ENCODE peak calls at places on chromosome 20, in seven cellular contexts. One of them, this sample, is unnamed.

GRCh38 chr20:20073851-20074252 is 21.5 kb downstream of the CFAP61 start:
- DNase-seq in IMR-90: no peak
- DNase-seq in neuronal stem cell: no peak
- DNase-seq in mesendoderm: no peak
- DNase-seq in H9: no peak
- DNase-seq in mesenchymal stem cell: no peak
- DNase-seq in H1: no peak
- DNase-seq in this sample: no peak

GRCh38 chr20:44736170-44737021 is 9.3 kb upstream of the KCNK15 start:
- DNase-seq in IMR-90: peak; percentile 74
- DNase-seq in neuronal stem cell: peak; percentile 61
- DNase-seq in mesendoderm: peak; percentile 98
- DNase-seq in H9: peak; percentile 92
- DNase-seq in mesenchymal stem cell: peak; percentile 82
- DNase-seq in H1: peak; percentile 77
- DNase-seq in this sample: peak; percentile 65

GRCh38 chr20:31818376-31818908 is 714 bp upstream of the MYLK2 start:
- DNase-seq in IMR-90: no peak
- DNase-seq in neuronal stem cell: no peak
- DNase-seq in mesendoderm: no peak
- DNase-seq in H9: no peak
- DNase-seq in mesenchymal stem cell: no peak
- DNase-seq in H1: no peak
- DNase-seq in this sample: no peak

GRCh38 chr20:10581823-10582222 is 92.0 kb downstream of the JAG1 start:
- DNase-seq in IMR-90: peak; percentile 56
- DNase-seq in neuronal stem cell: no peak
- DNase-seq in mesendoderm: peak; percentile 23
- DNase-seq in H9: no peak
- DNase-seq in mesenchymal stem cell: peak; percentile 52
- DNase-seq in H1: no peak
- DNase-seq in this sample: no peak

GRCh38 chr20:3777726-3778629 is 3.3 kb downstream of the SPEF1 start:
- DNase-seq in IMR-90: no peak
- DNase-seq in neuronal stem cell: peak; percentile 47
- DNase-seq in mesendoderm: peak; percentile 74
- DNase-seq in H9: peak; percentile 85
- DNase-seq in mesenchymal stem cell: peak; percentile 52
- DNase-seq in H1: no peak
- DNase-seq in this sample: peak; percentile 64

GRCh38 chr20:23924751-23925150 is 45.2 kb upstream of the CST5 start:
- DNase-seq in IMR-90: no peak
- DNase-seq in neuronal stem cell: no peak
- DNase-seq in mesendoderm: no peak
- DNase-seq in H9: no peak
- DNase-seq in mesenchymal stem cell: no peak
- DNase-seq in H1: no peak
- DNase-seq in this sample: no peak

GRCh38 chr20:49562341-49563014 is 5.5 kb downstream of the PTGIS start:
- DNase-seq in IMR-90: peak; percentile 84
- DNase-seq in neuronal stem cell: no peak
- DNase-seq in mesendoderm: peak; percentile 88
- DNase-seq in H9: peak; percentile 77
- DNase-seq in mesenchymal stem cell: peak; percentile 33
- DNase-seq in H1: no peak
- DNase-seq in this sample: no peak

GRCh38 chr20:40331699-40332098 is 357.3 kb downstream of the MAFB start:
- DNase-seq in IMR-90: no peak
- DNase-seq in neuronal stem cell: no peak
- DNase-seq in mesendoderm: no peak
- DNase-seq in H9: no peak
- DNase-seq in mesenchymal stem cell: no peak
- DNase-seq in H1: no peak
- DNase-seq in this sample: no peak

GRCh38 chr20:63542696-63543095 is 4.9 kb downstream of the SRMS start:
- DNase-seq in IMR-90: no peak
- DNase-seq in neuronal stem cell: no peak
- DNase-seq in mesendoderm: no peak
- DNase-seq in H9: no peak
- DNase-seq in mesenchymal stem cell: no peak
- DNase-seq in H1: no peak
- DNase-seq in this sample: no peak

GRCh38 chr20:637559-637958 is 15.4 kb downstream of the SRXN1 start:
- DNase-seq in IMR-90: no peak
- DNase-seq in neuronal stem cell: no peak
- DNase-seq in mesendoderm: no peak
- DNase-seq in H9: no peak
- DNase-seq in mesenchymal stem cell: no peak
- DNase-seq in H1: no peak
- DNase-seq in this sample: peak; percentile 63

GRCh38 chr20:22763257-22763906 is 179.0 kb upstream of the FOXA2 start:
- DNase-seq in IMR-90: no peak
- DNase-seq in neuronal stem cell: no peak
- DNase-seq in mesendoderm: peak; percentile 10
- DNase-seq in H9: no peak
- DNase-seq in mesenchymal stem cell: peak; percentile 50
- DNase-seq in H1: no peak
- DNase-seq in this sample: peak; percentile 88

GRCh38 chr20:7971536-7972285 is 31.5 kb upstream of the HAO1 start:
- DNase-seq in IMR-90: peak; percentile 10
- DNase-seq in neuronal stem cell: no peak
- DNase-seq in mesendoderm: no peak
- DNase-seq in H9: no peak
- DNase-seq in mesenchymal stem cell: no peak
- DNase-seq in H1: no peak
- DNase-seq in this sample: no peak

GRCh38 chr20:35145141-35145564 is 2.0 kb downstream of the EDEM2 start:
- DNase-seq in IMR-90: peak; percentile 72
- DNase-seq in neuronal stem cell: no peak
- DNase-seq in mesendoderm: peak; percentile 69
- DNase-seq in H9: no peak
- DNase-seq in mesenchymal stem cell: peak; percentile 72
- DNase-seq in H1: no peak
- DNase-seq in this sample: peak; percentile 17

GRCh38 chr20:63967330-63968135 is 2.2 kb downstream of the ZNF512B start:
- DNase-seq in IMR-90: no peak
- DNase-seq in neuronal stem cell: no peak
- DNase-seq in mesendoderm: no peak
- DNase-seq in H9: no peak
- DNase-seq in mesenchymal stem cell: no peak
- DNase-seq in H1: no peak
- DNase-seq in this sample: no peak

GRCh38 chr20:11686900-11687543 is 230.7 kb upstream of the BTBD3 start:
- DNase-seq in IMR-90: peak; percentile 1
- DNase-seq in neuronal stem cell: peak; percentile 17
- DNase-seq in mesendoderm: peak; percentile 50
- DNase-seq in H9: peak; percentile 47
- DNase-seq in mesenchymal stem cell: peak; percentile 3
- DNase-seq in H1: no peak
- DNase-seq in this sample: no peak

GRCh38 chr20:4814696-4815252 is 93.1 kb downstream of the PRND start:
- DNase-seq in IMR-90: no peak
- DNase-seq in neuronal stem cell: no peak
- DNase-seq in mesendoderm: no peak
- DNase-seq in H9: no peak
- DNase-seq in mesenchymal stem cell: no peak
- DNase-seq in H1: no peak
- DNase-seq in this sample: peak; percentile 37

GRCh38 chr20:24970743-24971142 is 21.7 kb downstream of the CST7 start:
- DNase-seq in IMR-90: no peak
- DNase-seq in neuronal stem cell: no peak
- DNase-seq in mesendoderm: no peak
- DNase-seq in H9: peak; percentile 14
- DNase-seq in mesenchymal stem cell: no peak
- DNase-seq in H1: no peak
- DNase-seq in this sample: no peak

GRCh38 chr20:24966317-24967012 is 17.4 kb downstream of the CST7 start:
- DNase-seq in IMR-90: no peak
- DNase-seq in neuronal stem cell: no peak
- DNase-seq in mesendoderm: no peak
- DNase-seq in H9: peak; percentile 6
- DNase-seq in mesenchymal stem cell: no peak
- DNase-seq in H1: no peak
- DNase-seq in this sample: no peak

GRCh38 chr20:24969203-24970029 is 20.3 kb downstream of the CST7 start:
- DNase-seq in IMR-90: no peak
- DNase-seq in neuronal stem cell: no peak
- DNase-seq in mesendoderm: no peak
- DNase-seq in H9: peak; percentile 12
- DNase-seq in mesenchymal stem cell: no peak
- DNase-seq in H1: no peak
- DNase-seq in this sample: no peak

GRCh38 chr20:24970030-24970553 is 21.0 kb downstream of the CST7 start:
- DNase-seq in IMR-90: no peak
- DNase-seq in neuronal stem cell: no peak
- DNase-seq in mesendoderm: no peak
- DNase-seq in H9: peak; percentile 4
- DNase-seq in mesenchymal stem cell: no peak
- DNase-seq in H1: no peak
- DNase-seq in this sample: no peak

GRCh38 chr20:24968278-24968677 is 19.2 kb downstream of the CST7 start:
- DNase-seq in IMR-90: no peak
- DNase-seq in neuronal stem cell: no peak
- DNase-seq in mesendoderm: no peak
- DNase-seq in H9: peak; percentile 10
- DNase-seq in mesenchymal stem cell: no peak
- DNase-seq in H1: no peak
- DNase-seq in this sample: no peak
- H2BK120ac ChIP-seq in IMR-90: no peak overlapping the region
- H2BK120ac ChIP-seq in neuronal stem cell: no peak overlapping the region
- H2BK120ac ChIP-seq in mesendoderm: no peak overlapping the region
- H2BK120ac ChIP-seq in H9: no peak overlapping the region
- H2BK120ac ChIP-seq in mesenchymal stem cell: no peak overlapping the region
- H2BK120ac ChIP-seq in H1: no peak overlapping the region
- H2BK120ac ChIP-seq in this sample: no peak overlapping the region

GRCh38 chr20:62348604-62349003 is 18.5 kb downstream of the LAMA5 start:
- DNase-seq in IMR-90: no peak
- DNase-seq in neuronal stem cell: no peak
- DNase-seq in mesendoderm: no peak
- DNase-seq in H9: no peak
- DNase-seq in mesenchymal stem cell: no peak
- DNase-seq in H1: no peak
- DNase-seq in this sample: no peak
- H2BK120ac ChIP-seq in IMR-90: no peak overlapping the region
- H2BK120ac ChIP-seq in neuronal stem cell: no peak overlapping the region
- H2BK120ac ChIP-seq in mesendoderm: no peak overlapping the region
- H2BK120ac ChIP-seq in H9: no peak overlapping the region
- H2BK120ac ChIP-seq in mesenchymal stem cell: no peak overlapping the region
- H2BK120ac ChIP-seq in H1: no peak overlapping the region
- H2BK120ac ChIP-seq in this sample: no peak overlapping the region

DNA sequence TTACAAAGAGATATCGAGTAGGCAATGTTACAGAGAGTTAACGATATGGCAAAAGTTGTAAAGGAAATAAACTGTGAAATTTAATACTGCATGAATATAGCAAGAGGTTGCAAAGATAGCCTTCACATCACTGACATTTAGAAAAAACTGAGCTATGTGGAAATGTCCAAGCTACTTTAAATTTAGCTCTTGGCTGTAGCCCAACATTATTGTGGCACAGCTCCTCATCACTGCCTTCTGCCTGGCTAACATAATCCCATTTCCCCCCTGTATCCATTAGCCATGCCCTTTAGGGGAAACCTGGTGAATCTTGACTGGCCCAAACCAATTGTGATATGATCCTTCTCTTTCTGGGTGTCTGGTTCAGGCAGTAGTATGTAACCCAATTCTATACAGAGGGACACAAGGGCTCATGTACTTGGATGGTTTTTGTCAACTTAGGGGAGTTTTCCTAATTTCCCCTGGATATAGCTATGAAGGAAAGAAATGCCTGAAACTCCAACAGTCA is 115.4 kb downstream of the PFDN4 start:
- DNase-seq in IMR-90: no peak
- DNase-seq in neuronal stem cell: no peak
- DNase-seq in mesendoderm: no peak
- DNase-seq in H9: no peak
- DNase-seq in mesenchymal stem cell: no peak
- DNase-seq in H1: no peak
- DNase-seq in this sample: no peak
- H2BK120ac ChIP-seq in IMR-90: no peak overlapping the region
- H2BK120ac ChIP-seq in neuronal stem cell: no peak overlapping the region
- H2BK120ac ChIP-seq in mesendoderm: no peak overlapping the region
- H2BK120ac ChIP-seq in H9: no peak overlapping the region
- H2BK120ac ChIP-seq in mesenchymal stem cell: no peak overlapping the region
- H2BK120ac ChIP-seq in H1: no peak overlapping the region
- H2BK120ac ChIP-seq in this sample: no peak overlapping the region

GRCh38 chr20:58194176-58194796 is 34.2 kb downstream of the ANKRD60 start:
- DNase-seq in IMR-90: no peak
- DNase-seq in neuronal stem cell: no peak
- DNase-seq in mesendoderm: no peak
- DNase-seq in H9: no peak
- DNase-seq in mesenchymal stem cell: no peak
- DNase-seq in H1: no peak
- DNase-seq in this sample: no peak

GRCh38 chr20:58195047-58195446 is 33.4 kb downstream of the ANKRD60 start:
- DNase-seq in IMR-90: no peak
- DNase-seq in neuronal stem cell: no peak
- DNase-seq in mesendoderm: no peak
- DNase-seq in H9: no peak
- DNase-seq in mesenchymal stem cell: no peak
- DNase-seq in H1: no peak
- DNase-seq in this sample: peak; percentile 21

GRCh38 chr20:58198384-58198783 is 30.1 kb downstream of the ANKRD60 start:
- DNase-seq in IMR-90: no peak
- DNase-seq in neuronal stem cell: no peak
- DNase-seq in mesendoderm: no peak
- DNase-seq in H9: no peak
- DNase-seq in mesenchymal stem cell: no peak
- DNase-seq in H1: no peak
- DNase-seq in this sample: no peak

GRCh38 chr20:58197185-58197469 is 31.3 kb downstream of the ANKRD60 start:
- DNase-seq in IMR-90: no peak
- DNase-seq in neuronal stem cell: no peak
- DNase-seq in mesendoderm: no peak
- DNase-seq in H9: no peak
- DNase-seq in mesenchymal stem cell: no peak
- DNase-seq in H1: no peak
- DNase-seq in this sample: no peak

DNA sequence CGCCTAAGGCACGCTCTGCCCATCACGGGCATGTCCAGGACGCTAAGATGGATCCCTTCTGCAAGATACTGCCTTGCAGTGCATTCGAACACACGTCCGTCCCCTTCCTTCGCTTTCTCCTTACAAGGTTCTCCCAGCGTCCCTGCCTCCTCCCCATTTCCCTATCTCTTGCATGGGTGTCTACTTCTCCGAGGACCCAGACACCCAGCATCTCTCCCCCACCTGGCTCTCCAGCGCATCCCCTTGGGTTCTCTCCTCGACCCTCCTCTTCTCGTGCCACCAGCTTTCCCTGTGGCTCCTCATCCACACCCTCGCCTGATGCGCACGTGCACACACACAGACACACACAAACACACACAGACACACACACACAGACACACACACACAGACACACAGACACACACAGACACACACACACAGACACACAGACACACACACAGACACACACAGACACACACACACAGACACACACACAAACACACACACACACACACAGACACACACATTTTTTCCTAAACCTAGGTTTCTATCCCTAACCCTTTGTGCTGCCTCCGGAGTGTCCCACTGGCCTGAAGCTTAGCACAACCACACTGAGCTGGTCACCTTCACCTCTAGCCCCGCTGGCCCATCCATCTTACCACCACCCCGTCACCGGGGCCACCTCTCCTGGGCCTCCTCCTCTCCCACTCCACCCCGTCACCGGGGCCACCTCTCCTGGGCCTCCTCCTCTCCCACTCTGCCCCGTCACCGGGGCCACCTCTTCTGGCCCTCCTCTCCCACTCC is 31.9 kb downstream of the ANKRD60 start:
- DNase-seq in IMR-90: no peak
- DNase-seq in neuronal stem cell: no peak
- DNase-seq in mesendoderm: no peak
- DNase-seq in H9: no peak
- DNase-seq in mesenchymal stem cell: no peak
- DNase-seq in H1: no peak
- DNase-seq in this sample: no peak
- H2BK120ac ChIP-seq in IMR-90: no peak overlapping the region
- H2BK120ac ChIP-seq in neuronal stem cell: no peak overlapping the region
- H2BK120ac ChIP-seq in mesendoderm: no peak overlapping the region
- H2BK120ac ChIP-seq in H9: no peak overlapping the region
- H2BK120ac ChIP-seq in mesenchymal stem cell: no peak overlapping the region
- H2BK120ac ChIP-seq in H1: no peak overlapping the region
- H2BK120ac ChIP-seq in this sample: no peak overlapping the region

This sample was measured in trophoblast cell.